ENCODE peak calls at places on chromosomes 3 and 15, in six cellular contexts. One of them, this sample, is unnamed. For H3K4me1, the result is how much of the 10 kb centered on the place peaks cover.

GRCh38 chr15:100596792-100597191 is 5.2 kb downstream of the LINS1 start:
- DNase-seq in mesendoderm: no peak
- DNase-seq in PC-3: no peak
- DNase-seq in OCI-LY7: no peak
- DNase-seq in heart right ventricle: no peak
- DNase-seq in pancreas: no peak
- DNase-seq in this sample: peak

GRCh38 chr3:112302061-112302830 is 8.2 kb upstream of the SLC9C1 start:
- DNase-seq in PC-3: no peak
- DNase-seq in mesendoderm: peak
- DNase-seq in OCI-LY7: no peak
- DNase-seq in pancreas: no peak
- DNase-seq in heart right ventricle: no peak
- DNase-seq in this sample: no peak

GRCh38 chr15:100958326-100959065 is 39.3 kb downstream of the LRRK1 start:
- DNase-seq in pancreas: no peak
- DNase-seq in mesendoderm: no peak
- DNase-seq in heart right ventricle: no peak
- DNase-seq in PC-3: peak
- DNase-seq in OCI-LY7: no peak
- DNase-seq in this sample: no peak

GRCh38 chr15:96087180-96087886 is 243.2 kb upstream of the NR2F2 start:
- DNase-seq in OCI-LY7: no peak
- DNase-seq in heart right ventricle: no peak
- DNase-seq in PC-3: no peak
- DNase-seq in pancreas: no peak
- DNase-seq in mesendoderm: peak
- DNase-seq in this sample: no peak

GRCh38 chr15:100869151-100869999 is 10.3 kb upstream of the ALDH1A3 start:
- DNase-seq in pancreas: no peak
- DNase-seq in OCI-LY7: peak
- DNase-seq in mesendoderm: peak
- DNase-seq in PC-3: no peak
- DNase-seq in heart right ventricle: no peak
- DNase-seq in this sample: no peak

GRCh38 chr3:172249039-172249438 is 199.2 kb downstream of the GHSR start:
- DNase-seq in pancreas: no peak
- DNase-seq in OCI-LY7: no peak
- DNase-seq in mesendoderm: no peak
- DNase-seq in PC-3: no peak
- DNase-seq in heart right ventricle: no peak
- DNase-seq in this sample: no peak

GRCh38 chr3:41532976-41533375 is 333.7 kb downstream of the CTNNB1 start:
- DNase-seq in pancreas: no peak
- DNase-seq in mesendoderm: no peak
- DNase-seq in OCI-LY7: no peak
- DNase-seq in PC-3: no peak
- DNase-seq in heart right ventricle: no peak
- DNase-seq in this sample: no peak

GRCh38 chr3:154175041-154175440 is 53.9 kb downstream of the ARHGEF26 start:
- DNase-seq in OCI-LY7: no peak
- DNase-seq in heart right ventricle: no peak
- DNase-seq in PC-3: no peak
- DNase-seq in pancreas: no peak
- DNase-seq in mesendoderm: no peak
- DNase-seq in this sample: no peak

GRCh38 chr15:72173401-72173800 is 24.2 kb downstream of the GRAMD2A start:
- DNase-seq in PC-3: no peak
- DNase-seq in mesendoderm: no peak
- DNase-seq in pancreas: no peak
- DNase-seq in heart right ventricle: no peak
- DNase-seq in OCI-LY7: no peak
- DNase-seq in this sample: no peak

GRCh38 chr15:90957105-90957790 is 2.6 kb downstream of the RCCD1 start:
- DNase-seq in OCI-LY7: no peak
- DNase-seq in mesendoderm: peak
- DNase-seq in PC-3: peak
- DNase-seq in pancreas: peak
- DNase-seq in heart right ventricle: peak
- DNase-seq in this sample: no peak

GRCh38 chr15:52727825-52728224 is 48.6 kb upstream of the ATOSA start:
- DNase-seq in heart right ventricle: no peak
- DNase-seq in mesendoderm: no peak
- DNase-seq in PC-3: no peak
- DNase-seq in pancreas: no peak
- DNase-seq in OCI-LY7: peak
- DNase-seq in this sample: no peak

GRCh38 chr3:103517013-103517412 is 1082.2 kb downstream of the ZPLD1 start:
- DNase-seq in mesendoderm: peak
- DNase-seq in pancreas: no peak
- DNase-seq in PC-3: no peak
- DNase-seq in OCI-LY7: no peak
- DNase-seq in heart right ventricle: no peak
- DNase-seq in this sample: no peak

GRCh38 chr3:196096382-196096953 is 14.6 kb upstream of the TFRC start:
- DNase-seq in heart right ventricle: peak
- DNase-seq in OCI-LY7: peak
- DNase-seq in PC-3: no peak
- DNase-seq in pancreas: no peak
- DNase-seq in mesendoderm: no peak
- DNase-seq in this sample: no peak

GRCh38 chr15:62619105-62619504 is 423.4 kb upstream of the TPM1 start:
- DNase-seq in PC-3: no peak
- DNase-seq in OCI-LY7: no peak
- DNase-seq in pancreas: no peak
- DNase-seq in heart right ventricle: no peak
- DNase-seq in mesendoderm: no peak
- DNase-seq in this sample: no peak

GRCh38 chr15:88832791-88833190 is 29.6 kb downstream of the ACAN start:
- DNase-seq in mesendoderm: no peak
- DNase-seq in pancreas: no peak
- DNase-seq in OCI-LY7: no peak
- DNase-seq in heart right ventricle: no peak
- DNase-seq in PC-3: no peak
- DNase-seq in this sample: no peak

GRCh38 chr3:118059096-118059495 is 975.5 kb downstream of the IGSF11 start:
- DNase-seq in mesendoderm: no peak
- DNase-seq in OCI-LY7: no peak
- DNase-seq in PC-3: no peak
- DNase-seq in heart right ventricle: no peak
- DNase-seq in pancreas: no peak
- DNase-seq in this sample: no peak

GRCh38 chr15:41494190-41494921 is 682 bp downstream of the ITPKA start:
- DNase-seq in PC-3: peak
- DNase-seq in heart right ventricle: no peak
- DNase-seq in pancreas: peak
- DNase-seq in mesendoderm: peak
- DNase-seq in OCI-LY7: peak
- DNase-seq in this sample: no peak

GRCh38 chr15:94119215-94119815 is 112.0 kb upstream of the MCTP2 start:
- DNase-seq in pancreas: no peak
- DNase-seq in heart right ventricle: peak
- DNase-seq in mesendoderm: peak
- DNase-seq in OCI-LY7: no peak
- DNase-seq in PC-3: no peak
- DNase-seq in this sample: no peak

GRCh38 chr3:9135930-9136525 is 113.4 kb downstream of the SRGAP3 start:
- DNase-seq in mesendoderm: peak
- DNase-seq in OCI-LY7: no peak
- DNase-seq in pancreas: peak
- DNase-seq in heart right ventricle: peak
- DNase-seq in PC-3: no peak
- DNase-seq in this sample: no peak

GRCh38 chr3:195543642-195544536 is 764 bp upstream of the PPP1R2 start:
- DNase-seq in pancreas: peak
- DNase-seq in OCI-LY7: no peak
- DNase-seq in PC-3: no peak
- DNase-seq in mesendoderm: peak
- DNase-seq in heart right ventricle: peak
- DNase-seq in this sample: no peak

GRCh38 chr3:51943451-51944391 is 1.6 kb downstream of the PARP3 start:
- DNase-seq in pancreas: peak
- DNase-seq in heart right ventricle: no peak
- DNase-seq in PC-3: no peak
- DNase-seq in OCI-LY7: no peak
- DNase-seq in mesendoderm: no peak
- DNase-seq in this sample: no peak

GRCh38 chr3:182730675-182731042 is 62.6 kb upstream of the ATP11B start:
- DNase-seq in heart right ventricle: no peak
- DNase-seq in OCI-LY7: no peak
- DNase-seq in PC-3: no peak
- DNase-seq in pancreas: no peak
- DNase-seq in mesendoderm: no peak
- DNase-seq in this sample: no peak

GRCh38 chr15:78067328-78068241 is 9.9 kb downstream of the TBC1D2B start:
- DNase-seq in OCI-LY7: no peak
- DNase-seq in heart right ventricle: no peak
- DNase-seq in mesendoderm: no peak
- DNase-seq in pancreas: no peak
- DNase-seq in PC-3: peak
- DNase-seq in this sample: no peak

GRCh38 chr3:126542340-126543241 is 16.1 kb downstream of the C3orf22 start:
- DNase-seq in mesendoderm: no peak
- DNase-seq in pancreas: peak
- DNase-seq in OCI-LY7: no peak
- DNase-seq in PC-3: no peak
- DNase-seq in heart right ventricle: no peak
- DNase-seq in this sample: no peak

GRCh38 chr3:170040283-170040907 is 2.6 kb downstream of the GPR160 start:
- DNase-seq in mesendoderm: no peak
- DNase-seq in pancreas: no peak
- DNase-seq in OCI-LY7: no peak
- DNase-seq in PC-3: no peak
- DNase-seq in heart right ventricle: no peak
- DNase-seq in this sample: no peak

GRCh38 chr15:73069109-73069508 is 16.8 kb downstream of the NEO1 start:
- DNase-seq in mesendoderm: no peak
- DNase-seq in pancreas: no peak
- DNase-seq in PC-3: no peak
- DNase-seq in heart right ventricle: no peak
- DNase-seq in OCI-LY7: no peak
- DNase-seq in this sample: no peak

GRCh38 chr3:72738752-72739520 is 109.3 kb downstream of the SHQ1 start:
- DNase-seq in heart right ventricle: peak
- DNase-seq in PC-3: no peak
- DNase-seq in pancreas: peak
- DNase-seq in mesendoderm: peak
- DNase-seq in OCI-LY7: peak
- DNase-seq in this sample: no peak

DNA sequence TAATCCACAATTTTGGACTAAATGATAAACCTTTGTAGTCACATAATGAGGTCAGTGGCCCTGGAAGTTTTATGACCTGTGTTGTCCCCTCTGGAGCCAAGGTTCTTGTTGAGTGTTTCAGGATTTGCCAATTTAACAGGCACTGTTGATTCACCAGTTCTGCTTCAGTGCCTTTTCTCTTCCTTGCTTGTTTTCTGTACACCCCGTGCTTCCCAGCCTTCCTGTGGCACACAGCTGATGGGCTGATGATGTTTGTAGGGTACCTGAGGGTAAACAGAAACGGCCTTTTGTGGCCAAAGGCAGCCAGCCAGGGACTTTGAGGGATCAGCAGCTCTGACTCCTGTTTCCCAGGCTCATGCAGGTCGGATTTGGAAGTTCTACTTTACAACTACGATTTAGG is 13.3 kb downstream of the GYG1 start:
- DNase-seq in PC-3: peak
- DNase-seq in heart right ventricle: no peak
- DNase-seq in OCI-LY7: no peak
- DNase-seq in pancreas: no peak
- DNase-seq in mesendoderm: no peak
- DNase-seq in this sample: no peak
- H3K27ac ChIP-seq in PC-3: peak
- H3K27ac ChIP-seq in heart right ventricle: no peak
- H3K27ac ChIP-seq in OCI-LY7: no peak
- H3K27ac ChIP-seq in pancreas: no peak
- H3K27ac ChIP-seq in mesendoderm: no peak
- H3K27ac ChIP-seq in this sample: peak

DNA sequence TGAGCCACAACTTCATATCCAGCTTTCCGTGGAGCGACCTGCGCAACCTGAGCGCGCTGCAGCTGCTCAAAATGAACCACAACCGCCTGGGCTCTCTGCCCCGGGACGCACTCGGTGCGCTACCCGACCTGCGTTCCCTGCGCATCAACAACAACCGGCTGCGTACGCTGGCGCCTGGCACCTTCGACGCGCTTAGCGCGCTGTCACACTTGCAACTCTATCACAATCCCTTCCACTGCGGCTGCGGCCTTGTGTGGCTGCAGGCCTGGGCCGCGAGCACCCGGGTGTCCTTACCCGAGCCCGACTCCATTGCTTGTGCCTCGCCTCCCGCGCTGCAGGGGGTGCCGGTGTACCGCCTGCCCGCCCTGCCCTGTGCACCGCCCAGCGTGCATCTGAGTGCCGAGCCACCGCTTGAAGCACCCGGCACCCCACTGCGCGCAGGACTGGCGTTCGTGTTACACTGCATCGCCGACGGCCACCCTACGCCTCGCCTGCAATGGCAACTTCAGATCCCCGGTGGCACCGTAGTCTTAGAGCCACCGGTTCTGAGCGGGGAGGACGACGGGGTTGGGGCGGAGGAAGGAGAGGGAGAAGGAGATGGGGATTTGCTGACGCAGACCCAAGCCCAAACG is 2.8 kb downstream of the ISLR2 start:
- DNase-seq in OCI-LY7: no peak
- DNase-seq in pancreas: no peak
- DNase-seq in PC-3: no peak
- DNase-seq in mesendoderm: peak
- DNase-seq in heart right ventricle: peak
- DNase-seq in this sample: no peak
- H3K4me1 ChIP-seq in OCI-LY7: under half
- H3K4me1 ChIP-seq in pancreas: under half
- H3K4me1 ChIP-seq in PC-3: under half
- H3K4me1 ChIP-seq in mesendoderm: under half
- H3K4me1 ChIP-seq in heart right ventricle: half or more
- H3K4me1 ChIP-seq in this sample: under half

DNA sequence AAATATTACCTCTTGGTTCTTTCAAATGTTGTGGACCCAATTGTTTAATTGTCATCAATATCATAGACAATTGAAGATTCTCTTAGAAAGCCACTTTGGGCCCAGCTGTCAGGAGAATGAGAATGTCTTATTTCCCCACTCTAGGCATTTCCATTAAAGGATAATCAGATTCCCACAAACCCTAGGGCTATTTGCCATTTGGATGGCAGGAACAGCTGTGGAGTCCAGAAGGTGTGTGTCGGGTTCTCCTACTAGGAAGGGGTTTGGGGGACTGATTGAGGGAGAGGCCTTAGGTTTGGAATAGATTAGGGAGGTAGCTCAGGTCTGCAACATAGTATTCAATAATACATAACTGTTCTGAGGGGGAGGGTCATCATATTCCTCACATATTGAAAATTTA is 35.2 kb upstream of the PLSCR5 start:
- DNase-seq in PC-3: no peak
- DNase-seq in heart right ventricle: no peak
- DNase-seq in mesendoderm: peak
- DNase-seq in pancreas: no peak
- DNase-seq in OCI-LY7: no peak
- DNase-seq in this sample: no peak
- H3K27ac ChIP-seq in PC-3: no peak
- H3K27ac ChIP-seq in heart right ventricle: no peak
- H3K27ac ChIP-seq in mesendoderm: no peak
- H3K27ac ChIP-seq in pancreas: no peak
- H3K27ac ChIP-seq in OCI-LY7: no peak
- H3K27ac ChIP-seq in this sample: no peak

GRCh38 chr3:63966871-63967270 is 54.7 kb upstream of the SCAANT1 start:
- DNase-seq in pancreas: no peak
- DNase-seq in OCI-LY7: no peak
- DNase-seq in mesendoderm: peak
- DNase-seq in PC-3: no peak
- DNase-seq in heart right ventricle: no peak
- DNase-seq in this sample: no peak
- H3K4me1 ChIP-seq in pancreas: under half
- H3K4me1 ChIP-seq in OCI-LY7: under half
- H3K4me1 ChIP-seq in mesendoderm: under half
- H3K4me1 ChIP-seq in PC-3: under half
- H3K4me1 ChIP-seq in heart right ventricle: half or more
- H3K4me1 ChIP-seq in this sample: half or more

This sample was measured in thoracic aorta.